ENCODE peak calls at places on chromosome 11, in seven cellular contexts. K is tibial nerve, P is cardiac muscle cell, Z is AG04450, V is upper lobe of right lung, R is GM23338, G is pancreas. O is an unnamed sample.

GRCh38 chr11:129251067-129251466 is 58.9 kb upstream of the ARHGAP32 start:
- DNase-seq in G (no peak), V (no peak), Z (no peak), R (no peak), P (no peak), K (no peak), O (no peak)

GRCh38 chr11:8721740-8722139 is 39.1 kb downstream of the RPL27A start:
- DNase-seq in G (peak), P (no peak), K (no peak), V (no peak), R (no peak), Z (no peak), O (no peak)

GRCh38 chr11:64897381-64898075 is 19.1 kb upstream of the EHD1 start:
- DNase-seq in G (peak), P (no peak), Z (no peak), K (no peak), V (no peak), R (no peak), O (no peak)

GRCh38 chr11:71124127-71124526 is 128.2 kb downstream of the SHANK2 start:
- DNase-seq in Z (no peak), R (no peak), P (no peak), V (no peak), G (no peak), K (no peak), O (no peak)

GRCh38 chr11:61994981-61995380 is 27.5 kb upstream of the FTH1 start:
- DNase-seq in R (no peak), V (no peak), Z (no peak), P (no peak), G (no peak), K (no peak), O (no peak)

GRCh38 chr11:119095066-119095880 is 6.4 kb downstream of the DPAGT1 start:
- DNase-seq in P (peak), Z (peak), R (peak), V (peak), G (peak), K (peak), O (peak)

GRCh38 chr11:61602775-61603569 is 22.1 kb upstream of the SYT7 start:
- DNase-seq in P (no peak), K (peak), R (no peak), Z (peak), G (peak), V (peak), O (no peak)

GRCh38 chr11:76787271-76787670 is 4.1 kb downstream of the TSKU start:
- DNase-seq in V (peak), G (no peak), R (no peak), Z (no peak), P (no peak), K (no peak), O (no peak)

GRCh38 chr11:9906043-9906791 is 242.3 kb downstream of the SWAP70 start:
- DNase-seq in K (no peak), P (no peak), G (no peak), Z (peak), V (no peak), R (peak), O (no peak)

GRCh38 chr11:130260080-130260627 is 54.6 kb downstream of the ZBTB44 start:
- DNase-seq in V (no peak), K (no peak), Z (no peak), P (no peak), G (no peak), R (no peak), O (no peak)

GRCh38 chr11:116829525-116830183 is at the start of gene APOC3:
- DNase-seq in G (peak), V (no peak), R (no peak), K (no peak), P (no peak), Z (no peak), O (no peak)

GRCh38 chr11:30150425-30150824 is 80.4 kb upstream of the FSHB start:
- DNase-seq in R (no peak), V (no peak), P (peak), Z (no peak), K (no peak), G (no peak), O (no peak)

GRCh38 chr11:133922078-133922870 is 34.5 kb downstream of the IGSF9B start:
- DNase-seq in V (no peak), P (no peak), Z (no peak), K (no peak), R (no peak), G (peak), O (no peak)

GRCh38 chr11:26947379-26947844 is 46.5 kb upstream of the FIBIN start:
- DNase-seq in K (peak), V (no peak), Z (peak), P (no peak), G (no peak), R (no peak), O (no peak)

GRCh38 chr11:61068581-61068980 is 33.7 kb upstream of the CD5 start:
- DNase-seq in G (no peak), Z (no peak), V (no peak), R (no peak), K (no peak), P (no peak), O (no peak)

GRCh38 chr11:28058333-28058732 is 49.6 kb downstream of the KIF18A start:
- DNase-seq in V (no peak), R (peak), G (no peak), K (no peak), Z (peak), P (peak), O (no peak)

GRCh38 chr11:117199061-117199915 is at the start of gene TAGLN:
- DNase-seq in K (peak), Z (peak), G (peak), V (peak), P (peak), R (peak), O (no peak)

GRCh38 chr11:63775221-63775620 is 6.6 kb upstream of the ZFTA start:
- DNase-seq in V (no peak), R (no peak), K (no peak), G (no peak), Z (no peak), P (no peak), O (no peak)

GRCh38 chr11:128187829-128188228 is 399.5 kb downstream of the ETS1 start:
- DNase-seq in V (no peak), Z (no peak), G (no peak), P (no peak), R (no peak), K (no peak), O (no peak)

GRCh38 chr11:65856689-65857499 is 1.1 kb downstream of the CFL1 start:
- DNase-seq in K (peak), R (peak), G (peak), V (peak), P (peak), Z (no peak), O (peak)

DNA sequence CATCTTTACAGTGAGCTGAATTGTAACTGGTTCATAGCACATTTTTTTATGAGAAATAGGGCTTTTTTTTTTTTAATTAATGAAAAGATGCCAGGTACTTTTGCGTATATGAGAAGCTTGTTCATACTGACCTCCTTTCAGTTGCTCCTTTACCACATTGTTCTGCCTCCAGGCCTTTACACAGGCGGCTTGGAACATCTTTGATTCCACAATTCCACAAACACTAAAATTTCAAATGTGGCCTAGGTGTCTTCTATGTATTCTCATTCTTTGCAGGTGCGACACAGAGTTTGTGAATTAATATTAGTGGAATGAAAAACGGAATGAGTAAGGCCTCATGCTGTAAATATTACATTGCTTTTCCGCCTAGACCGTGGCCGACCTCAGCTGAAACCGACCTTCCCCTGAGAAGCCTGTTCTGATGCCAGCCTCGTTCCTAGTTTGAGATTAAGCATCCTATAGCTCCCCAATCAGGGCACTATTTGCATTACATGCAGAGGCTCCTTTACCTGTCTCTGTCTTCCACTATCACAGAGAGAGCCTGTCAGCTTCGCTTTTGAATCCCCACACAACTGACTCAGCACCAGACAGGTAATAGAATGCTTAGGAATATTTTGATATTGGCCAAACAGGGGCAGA is 125.8 kb downstream of the LDLRAD3 start:
- DNase-seq in K (no peak), V (no peak), P (peak), R (peak), Z (no peak), G (no peak), O (no peak)
- TF ChIP-seq CTCF in K (no peak), V (no peak), P (no peak), R (peak), Z (no peak), G (no peak), O (no peak)

DNA sequence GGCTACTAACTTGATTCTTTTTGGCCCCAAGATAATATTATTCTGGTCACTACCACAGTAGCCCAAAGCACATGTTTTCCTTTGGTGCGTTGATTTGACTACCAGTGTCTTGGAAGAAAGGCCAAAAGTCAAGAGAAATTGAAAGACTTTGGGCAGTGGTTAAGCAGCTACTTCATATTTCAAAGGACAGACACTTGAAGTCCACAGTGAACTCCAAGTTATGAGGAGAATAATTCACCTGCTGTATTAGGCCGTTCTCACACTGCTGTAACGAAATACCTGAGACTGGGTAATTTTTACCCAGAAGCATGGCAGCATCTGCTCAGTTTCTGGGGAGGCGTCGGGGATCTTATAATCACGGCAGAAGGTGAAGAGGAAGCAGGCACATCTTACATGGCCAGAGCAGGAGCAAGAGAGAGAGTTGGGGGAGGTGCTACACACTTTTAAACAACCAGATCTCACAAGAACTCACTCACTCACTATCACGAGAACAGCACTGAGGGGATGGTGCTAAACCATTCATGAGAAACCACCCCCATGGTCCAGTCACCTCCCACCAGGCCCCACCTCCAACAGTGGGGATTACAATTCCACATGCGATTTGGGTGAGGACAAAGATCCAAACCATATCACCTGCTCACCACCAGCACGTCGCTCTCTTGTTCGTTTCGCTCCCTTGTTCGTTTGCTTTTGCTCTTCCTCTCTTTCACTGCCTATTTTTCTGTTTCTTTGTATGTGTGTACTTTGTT is 40.2 kb upstream of the PICALM start:
- DNase-seq in G (no peak), Z (no peak), K (no peak), R (no peak), V (no peak), P (no peak), O (no peak)
- H3K27ac ChIP-seq in G (no peak), Z (no peak), K (no peak), R (no peak), V (no peak), P (no peak), O (no peak)

GRCh38 chr11:35262735-35263134 is 123.8 kb downstream of the CD44 start:
- DNase-seq in R (no peak), G (no peak), K (no peak), Z (no peak), P (no peak), V (no peak), O (no peak)

GRCh38 chr11:35259529-35259928 is 120.6 kb downstream of the CD44 start:
- DNase-seq in R (no peak), P (no peak), G (no peak), K (no peak), V (no peak), Z (no peak), O (no peak)

GRCh38 chr11:35261197-35261596 is 122.2 kb downstream of the CD44 start:
- DNase-seq in P (no peak), K (no peak), G (no peak), V (no peak), Z (no peak), R (no peak), O (no peak)

GRCh38 chr11:35257287-35257686 is 118.3 kb downstream of the CD44 start:
- DNase-seq in G (no peak), Z (no peak), R (no peak), K (no peak), V (no peak), P (no peak), O (no peak)

GRCh38 chr11:35260342-35260985 is 121.5 kb downstream of the CD44 start:
- DNase-seq in V (no peak), K (no peak), R (no peak), Z (peak), P (no peak), G (no peak), O (no peak)
- TF ChIP-seq CTCF in V (no peak), K (no peak), R (no peak), Z (no peak), P (no peak), G (no peak), O (no peak)

GRCh38 chr11:111327908-111328624 is 29.7 kb downstream of the POU2AF3 start:
- DNase-seq in V (peak), K (no peak), P (peak), G (peak), R (peak), Z (no peak), O (no peak)
- H3K27ac ChIP-seq in V (no peak), K (no peak), P (no peak), G (peak), R (no peak), Z (no peak), O (no peak)

GRCh38 chr11:19493446-19493845 is 219.2 kb upstream of the NAV2 start:
- DNase-seq in R (peak), G (no peak), K (no peak), Z (no peak), P (no peak), V (no peak), O (no peak)
- TF ChIP-seq CTCF in R (peak), G (no peak), K (no peak), Z (no peak), P (no peak), V (no peak), O (no peak)

GRCh38 chr11:12469451-12469850 is 92.1 kb downstream of the PARVA start:
- DNase-seq in P (no peak), Z (no peak), V (no peak), R (no peak), G (no peak), K (no peak), O (no peak)
- H3K27ac ChIP-seq in P (no peak), Z (peak), V (no peak), R (no peak), G (no peak), K (no peak), O (no peak)

DNA sequence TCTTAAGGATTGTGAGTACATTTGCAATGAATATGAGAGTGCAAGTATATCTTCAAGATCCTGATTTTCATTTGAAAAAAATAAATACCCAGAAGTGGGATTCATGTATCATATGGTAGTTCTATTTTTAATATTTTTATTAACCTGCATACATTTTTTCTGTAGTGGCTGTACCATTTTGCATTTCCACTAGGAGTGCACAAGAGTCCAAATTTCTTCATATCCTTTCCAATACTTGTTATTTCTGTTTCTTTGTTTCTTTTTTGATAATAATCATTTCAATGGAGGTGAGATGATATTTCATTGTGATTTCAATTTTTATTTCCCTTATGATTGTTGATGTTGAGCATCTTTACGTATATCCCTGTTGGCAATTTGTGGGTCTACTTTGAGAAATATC is 759.8 kb upstream of the CNTN5 start:
- DNase-seq in P (no peak), G (no peak), R (no peak), V (no peak), Z (no peak), K (no peak), O (no peak)
- TF ChIP-seq CTCF in P (peak), G (no peak), R (no peak), V (no peak), Z (no peak), K (no peak), O (no peak)

DNA sequence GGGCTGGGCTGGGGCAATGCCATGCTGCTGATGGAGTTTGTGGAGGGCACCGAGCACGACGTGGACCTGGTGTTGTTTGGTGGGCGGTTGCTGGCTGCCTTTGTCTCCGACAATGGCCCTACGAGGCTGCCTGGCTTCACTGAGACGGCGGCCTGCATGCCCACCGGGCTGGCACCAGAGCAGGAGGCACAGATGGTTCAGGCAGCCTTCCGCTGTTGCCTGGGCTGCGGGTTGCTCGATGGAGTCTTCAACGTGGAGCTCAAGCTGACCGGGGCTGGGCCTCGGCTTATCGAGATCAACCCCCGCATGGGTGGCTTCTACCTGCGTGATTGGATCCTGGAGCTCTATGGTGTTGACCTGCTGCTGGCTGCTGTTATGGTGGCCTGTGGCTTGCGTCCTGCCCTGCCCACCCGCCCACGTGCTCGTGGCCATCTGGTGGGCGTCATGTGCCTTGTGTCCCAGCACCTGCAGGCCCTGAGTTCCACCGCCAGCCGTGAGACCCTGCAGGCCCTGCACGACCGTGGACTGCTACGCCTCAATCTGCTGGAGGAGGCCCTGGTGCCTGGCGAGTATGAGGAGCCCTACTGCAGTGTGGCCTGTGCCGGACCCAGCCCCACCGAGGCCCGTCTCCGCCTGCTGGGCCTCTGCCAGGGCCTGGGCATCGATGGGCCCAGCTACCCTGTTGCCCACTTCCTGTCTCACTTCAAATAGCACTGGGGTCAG is 4.2 kb upstream of the RPS6KB2 start:
- DNase-seq in K (no peak), G (peak), Z (no peak), R (no peak), V (no peak), P (no peak), O (no peak)
- H3K27ac ChIP-seq in K (no peak), G (no peak), Z (no peak), R (no peak), V (no peak), P (no peak), O (no peak)

DNA sequence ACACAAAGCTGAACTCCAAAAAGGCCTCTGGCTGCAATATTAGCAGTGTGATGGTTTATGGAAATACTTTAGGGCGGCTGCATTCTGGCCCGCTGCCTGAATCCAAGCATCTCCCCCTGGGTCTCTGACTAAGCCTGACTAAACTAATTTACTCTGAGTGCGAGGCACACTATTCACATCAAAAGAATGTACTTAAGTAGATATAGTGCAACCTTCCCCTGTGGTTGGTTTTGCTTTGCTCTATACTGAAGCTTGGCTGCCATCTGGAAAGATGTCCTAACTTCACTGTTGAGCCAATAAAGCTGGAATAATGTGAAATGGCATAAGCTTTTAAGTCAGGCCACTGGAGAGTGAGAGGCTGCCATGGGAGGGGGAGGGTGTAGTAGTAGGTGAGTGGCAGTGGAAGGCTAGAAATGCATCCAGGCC is 321.6 kb downstream of the AASDHPPT start:
- DNase-seq in G (no peak), P (no peak), V (no peak), R (no peak), K (peak), Z (peak), O (no peak)
- TF ChIP-seq CTCF in G (no peak), P (no peak), V (no peak), R (no peak), K (no peak), Z (no peak), O (no peak)